ENCODE peak calls at places on chromosomes 13 and 19, in eight cellular contexts. I is CD8-positive, alpha-beta memory T cell; J is PC-3; L is sigmoid colon; U is effector memory CD4-positive, alpha-beta T cell; C is Peyer's patch; Y is thoracic aorta; G is CD4-positive, CD25-positive, alpha-beta regulatory T cell. O is an unnamed sample. For H3K27me3 and H3K4me1, the result is how much of the 10 kb centered on the place peaks cover.

GRCh38 chr19:48685583-48685982 is 10.2 kb upstream of the FUT2 start:
- DNase-seq in L (no peak), G (no peak), J (peak), I (no peak), U (no peak), C (no peak), Y (no peak), O (no peak)

GRCh38 chr13:44303681-44304432 is 69.8 kb upstream of the SERP2 start:
- DNase-seq in I (no peak), U (no peak), G (no peak), L (peak), Y (no peak), C (no peak), J (no peak), O (no peak)

GRCh38 chr19:16435238-16435911 is 36.4 kb downstream of the EPS15L1 start:
- DNase-seq in C (no peak), U (no peak), J (no peak), L (peak), Y (no peak), G (no peak), I (no peak), O (no peak)

GRCh38 chr13:29905845-29906244 is 55.4 kb upstream of the UBL3 start:
- DNase-seq in J (peak), L (no peak), G (no peak), I (no peak), C (no peak), U (no peak), Y (no peak), O (no peak)

GRCh38 chr19:35351441-35352176 is 3.9 kb downstream of the FFAR1 start:
- DNase-seq in Y (no peak), L (peak), C (no peak), I (no peak), G (no peak), U (no peak), J (no peak), O (no peak)

GRCh38 chr19:5563008-5563431 is 4.7 kb downstream of the TINCR start:
- DNase-seq in J (no peak), L (no peak), G (no peak), U (no peak), I (no peak), C (no peak), Y (no peak), O (no peak)

GRCh38 chr19:13172335-13173128 is 22.3 kb downstream of the IER2 start:
- DNase-seq in G (peak), C (peak), Y (peak), U (peak), J (peak), I (peak), L (peak), O (peak)

GRCh38 chr13:95620498-95621140 is 23.9 kb downstream of the DZIP1 start:
- DNase-seq in J (no peak), U (no peak), L (no peak), I (no peak), G (no peak), C (no peak), Y (no peak), O (no peak)

GRCh38 chr13:78426183-78426582 is 177.2 kb downstream of the POU4F1 start:
- DNase-seq in G (no peak), U (no peak), L (no peak), Y (no peak), J (no peak), I (no peak), C (no peak), O (no peak)

GRCh38 chr13:75440100-75440499 is 41.9 kb downstream of the TBC1D4 start:
- DNase-seq in Y (no peak), I (no peak), J (no peak), G (no peak), U (no peak), L (no peak), C (no peak), O (no peak)

GRCh38 chr19:48815870-48816501 is 5.2 kb upstream of the BCAT2 start:
- DNase-seq in I (no peak), C (no peak), U (no peak), L (no peak), Y (no peak), J (no peak), G (no peak), O (peak)

GRCh38 chr19:18045307-18046013 is 37.5 kb downstream of the ARRDC2 start:
- DNase-seq in C (no peak), J (no peak), L (no peak), I (no peak), U (no peak), Y (no peak), G (no peak), O (no peak)

GRCh38 chr13:51624207-51624606 is 39.9 kb downstream of the WDFY2 start:
- DNase-seq in U (no peak), Y (no peak), J (no peak), C (no peak), I (no peak), L (no peak), G (no peak), O (no peak)

GRCh38 chr13:47332149-47332548 is 435.3 kb upstream of the HTR2A start:
- DNase-seq in I (no peak), C (no peak), Y (no peak), L (no peak), J (peak), G (no peak), U (no peak), O (no peak)

GRCh38 chr13:44293908-44294735 is 79.5 kb upstream of the SERP2 start:
- DNase-seq in J (no peak), Y (no peak), L (no peak), C (no peak), U (no peak), I (no peak), G (no peak), O (no peak)

GRCh38 chr13:44232729-44233128 is 140.9 kb upstream of the SERP2 start:
- DNase-seq in L (no peak), J (no peak), G (no peak), Y (no peak), C (no peak), U (no peak), I (no peak), O (no peak)

GRCh38 chr13:38902551-38902950 is 88.1 kb downstream of the STOML3 start:
- DNase-seq in J (no peak), I (no peak), Y (no peak), C (no peak), G (no peak), U (no peak), L (no peak), O (no peak)

GRCh38 chr13:92833071-92833470 is 393.5 kb upstream of the GPC6 start:
- DNase-seq in L (no peak), C (no peak), J (peak), I (no peak), U (no peak), Y (no peak), G (no peak), O (no peak)

GRCh38 chr19:31960474-31960873 is 384.9 kb upstream of the ZNF507 start:
- DNase-seq in C (no peak), J (no peak), G (no peak), Y (no peak), U (no peak), I (no peak), L (no peak), O (no peak)

GRCh38 chr13:58043971-58044370 is 412.4 kb downstream of the PCDH17 start:
- DNase-seq in G (no peak), J (no peak), U (no peak), Y (no peak), I (no peak), C (no peak), L (no peak), O (no peak)

GRCh38 chr13:111216166-111216960 is 101.3 kb downstream of the ARHGEF7 start:
- DNase-seq in I (peak), G (peak), C (peak), J (peak), L (no peak), U (peak), Y (no peak), O (no peak)

GRCh38 chr13:38819053-38819452 is 132.2 kb downstream of the FREM2 start:
- DNase-seq in C (no peak), I (no peak), U (no peak), J (no peak), L (peak), G (no peak), Y (no peak), O (no peak)

GRCh38 chr19:48661746-48662145 is 11.1 kb downstream of the NTN5 start:
- DNase-seq in L (no peak), I (no peak), U (no peak), Y (no peak), C (no peak), G (no peak), J (no peak), O (no peak)

GRCh38 chr13:29543230-29544215 is 52.0 kb downstream of the SLC7A1 start:
- DNase-seq in J (peak), I (no peak), Y (no peak), L (no peak), G (no peak), C (no peak), U (no peak), O (no peak)

GRCh38 chr13:31913459-31913858 is 118.1 kb upstream of the FRY start:
- DNase-seq in J (no peak), C (no peak), I (no peak), G (no peak), Y (no peak), U (no peak), L (no peak), O (no peak)

GRCh38 chr13:34290661-34291060 is 472.7 kb downstream of the RFC3 start:
- DNase-seq in J (no peak), I (no peak), C (no peak), L (no peak), U (no peak), G (no peak), Y (no peak), O (no peak)

GRCh38 chr19:49338691-49339363 is 3.6 kb downstream of the CD37 start:
- DNase-seq in G (no peak), C (peak), U (no peak), J (peak), Y (peak), I (no peak), L (peak), O (no peak)

GRCh38 chr13:74270018-74270417 is 135.8 kb upstream of the KLF12 start:
- DNase-seq in C (no peak), U (no peak), L (no peak), J (peak), I (no peak), G (no peak), Y (no peak), O (no peak)

GRCh38 chr19:35641515-35642151 is at the start of gene ETV2:
- DNase-seq in I (peak), J (no peak), Y (no peak), G (peak), U (peak), C (peak), L (no peak), O (no peak)

GRCh38 chr13:109145631-109146030 is 516.2 kb downstream of the MYO16 start:
- DNase-seq in L (no peak), C (no peak), J (peak), G (no peak), U (no peak), I (no peak), Y (no peak), O (peak)

GRCh38 chr13:107835339-107836018 is 379.9 kb downstream of the LIG4 start:
- DNase-seq in G (no peak), L (no peak), I (no peak), U (no peak), J (peak), Y (no peak), C (no peak), O (no peak)

DNA sequence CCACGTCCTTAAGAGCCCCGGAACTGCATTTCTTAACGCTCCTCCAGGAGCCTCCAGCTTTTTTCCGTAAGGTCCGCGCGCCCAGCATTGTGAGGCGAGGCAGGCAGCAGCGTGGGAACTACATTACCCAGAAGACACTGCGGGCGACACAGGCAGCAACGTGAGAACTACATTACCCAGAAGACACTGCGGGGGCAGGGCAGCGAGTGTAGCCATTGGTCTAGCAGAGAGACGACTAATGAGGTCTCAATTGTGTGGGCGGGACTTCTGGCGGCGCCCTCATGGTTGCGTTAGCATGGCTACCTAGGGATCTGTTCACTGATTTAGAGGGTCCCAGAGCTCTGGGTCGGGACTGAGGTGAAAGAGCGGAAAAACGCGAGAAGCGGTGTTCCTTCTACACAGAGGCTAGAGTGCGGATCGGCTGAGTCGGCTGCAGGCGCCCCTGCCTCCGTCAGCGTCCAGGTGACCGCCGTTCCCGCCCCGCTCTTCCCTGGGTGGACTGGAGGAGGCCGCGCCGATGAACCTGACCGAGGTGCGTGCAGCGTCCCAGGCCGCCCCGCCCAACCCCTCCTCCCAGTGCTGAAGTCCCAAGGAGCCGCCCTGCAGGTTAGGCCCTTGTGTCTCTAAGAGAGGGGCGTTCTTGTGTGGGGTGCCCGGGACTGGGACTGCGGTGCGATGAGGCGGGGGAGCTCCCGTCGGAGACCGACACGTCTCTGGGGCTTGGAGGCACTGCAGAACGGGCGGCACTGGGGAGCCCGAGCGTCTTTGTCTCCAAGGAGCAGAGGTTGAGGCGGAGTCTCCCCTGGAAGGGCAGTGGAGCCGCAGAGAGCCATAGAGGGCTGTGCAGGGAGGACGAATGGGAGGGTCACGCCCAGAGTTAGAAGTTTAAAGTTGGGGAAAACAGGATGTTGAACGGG is at the start of gene ZNF749:
- DNase-seq in C (peak), G (peak), L (peak), U (peak), I (peak), J (peak), Y (peak), O (peak)
- H3K27ac ChIP-seq in C (peak), G (peak), L (peak), U (peak), I (peak), J (peak), Y (no peak), O (peak)

GRCh38 chr13:73057284-73058025 is 1.4 kb upstream of the KLF5 start:
- DNase-seq in G (no peak), L (no peak), U (no peak), C (no peak), J (peak), Y (no peak), I (no peak), O (no peak)

GRCh38 chr13:73058432-73058740 is 419 bp upstream of the KLF5 start:
- DNase-seq in Y (no peak), I (no peak), U (no peak), J (no peak), L (no peak), C (no peak), G (no peak), O (no peak)

GRCh38 chr13:73059460-73060250 is 850 bp downstream of the KLF5 start:
- DNase-seq in U (peak), G (peak), C (no peak), Y (no peak), L (peak), I (peak), J (peak), O (peak)

GRCh38 chr13:73060251-73061160 is 1.7 kb downstream of the KLF5 start:
- DNase-seq in I (no peak), L (no peak), U (no peak), C (no peak), J (peak), G (no peak), Y (no peak), O (no peak)

DNA sequence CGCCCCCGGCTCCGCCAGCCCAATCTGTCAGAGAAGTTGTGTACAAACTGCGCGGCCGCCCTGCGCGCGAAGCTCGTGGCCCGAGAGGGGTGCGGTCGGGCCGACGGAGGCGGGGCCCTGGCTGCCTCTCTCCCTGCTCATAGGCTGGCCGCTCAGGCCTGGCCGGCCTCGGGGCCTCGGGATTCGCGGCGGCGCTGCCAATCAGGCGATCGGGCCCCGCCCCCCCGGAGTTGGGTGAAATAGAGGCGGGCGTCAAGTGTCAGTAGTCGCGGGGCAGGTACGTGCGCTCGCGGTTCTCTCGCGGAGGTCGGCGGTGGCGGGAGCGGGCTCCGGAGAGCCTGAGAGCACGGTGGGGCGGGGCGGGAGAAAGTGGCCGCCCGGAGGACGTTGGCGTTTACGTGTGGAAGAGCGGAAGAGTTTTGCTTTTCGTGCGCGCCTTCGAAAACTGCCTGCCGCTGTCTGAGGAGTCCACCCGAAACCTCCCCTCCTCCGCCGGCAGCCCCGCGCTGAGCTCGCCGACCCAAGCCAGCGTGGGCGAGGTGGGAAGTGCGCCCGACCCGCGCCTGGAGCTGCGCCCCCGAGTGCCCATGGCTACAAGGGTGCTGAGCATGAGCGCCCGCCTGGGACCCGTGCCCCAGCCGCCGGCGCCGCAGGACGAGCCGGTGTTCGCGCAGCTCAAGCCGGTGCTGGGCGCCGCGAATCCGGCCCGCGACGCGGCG is at the start of gene KLF5:
- DNase-seq in C (peak), G (peak), U (peak), I (peak), J (peak), Y (peak), L (peak), O (peak)
- H3K27me3 ChIP-seq in C (under half), G (under half), U (under half), I (under half), J (under half), Y (under half), L (under half), O (under half)

GRCh38 chr19:41409288-41409687 is 11.7 kb downstream of the BCKDHA start:
- DNase-seq in J (peak), G (no peak), U (no peak), I (no peak), Y (no peak), L (no peak), C (no peak), O (no peak)

GRCh38 chr19:41408256-41408655 is 10.6 kb downstream of the BCKDHA start:
- DNase-seq in L (no peak), J (no peak), C (no peak), U (no peak), I (no peak), Y (no peak), G (no peak), O (no peak)

GRCh38 chr19:41405776-41406175 is 8.2 kb downstream of the BCKDHA start:
- DNase-seq in Y (no peak), I (no peak), U (no peak), J (no peak), G (no peak), L (no peak), C (no peak), O (no peak)

GRCh38 chr19:41410655-41411054 is 13.0 kb downstream of the BCKDHA start:
- DNase-seq in U (no peak), C (no peak), J (no peak), L (no peak), Y (no peak), G (no peak), I (no peak), O (no peak)

GRCh38 chr19:41407271-41407670 is 9.7 kb downstream of the BCKDHA start:
- DNase-seq in G (no peak), Y (no peak), U (no peak), J (no peak), C (no peak), L (no peak), I (no peak), O (no peak)
- H3K4me1 ChIP-seq in G (under half), Y (under half), U (under half), J (under half), C (under half), L (under half), I (under half), O (under half)

GRCh38 chr19:2237869-2238153 is 1.2 kb downstream of the SF3A2 start:
- DNase-seq in C (no peak), I (no peak), L (no peak), G (no peak), J (no peak), U (no peak), Y (no peak), O (no peak)
- H3K27ac ChIP-seq in C (peak), I (peak), L (no peak), G (peak), J (peak), U (peak), Y (peak), O (peak)